ENCODE peak calls at places on chromosome 16, in eight cellular contexts. M is pancreas, D is lower lobe of right lung, T is neural progenitor cell, L is heart right ventricle, V is HCT116, I is cardiac muscle cell, F is PC-3. H is an unnamed sample. For H3K4me1, the result is how much of the 10 kb centered on the place peaks cover.

GRCh38 chr16:87203060-87203656 is 114.0 kb downstream of the C16orf95 start:
- DNase-seq in M (no peak), D (peak), T (peak), L (peak), V (peak), I (peak), F (peak), H (peak)

GRCh38 chr16:67248401-67249177 is at the start of gene SLC9A5:
- DNase-seq in M (peak), D (peak), T (peak), L (peak), V (no peak), I (peak), F (no peak), H (peak)

GRCh38 chr16:1153480-1154160 is 714 bp downstream of the CACNA1H start:
- DNase-seq in M (no peak), D (no peak), T (peak), L (no peak), V (no peak), I (peak), F (no peak), H (no peak)

GRCh38 chr16:9309844-9310243 is 218.4 kb downstream of the HAPSTR1 start:
- DNase-seq in M (no peak), D (no peak), T (no peak), L (no peak), V (no peak), I (no peak), F (no peak), H (no peak)

GRCh38 chr16:53100131-53100748 is 45.4 kb downstream of the CHD9 start:
- DNase-seq in M (no peak), D (no peak), T (no peak), L (no peak), V (no peak), I (no peak), F (no peak), H (no peak)

GRCh38 chr16:66947302-66948033 is 12.2 kb downstream of the CES2 start:
- DNase-seq in M (peak), D (peak), T (peak), L (peak), V (peak), I (peak), F (peak), H (no peak)

GRCh38 chr16:85465328-85466307 is 147.5 kb upstream of the GSE1 start:
- DNase-seq in M (no peak), D (no peak), T (no peak), L (peak), V (no peak), I (peak), F (peak), H (no peak)

GRCh38 chr16:67101301-67101675 is 8.5 kb upstream of the PHAF1 start:
- DNase-seq in M (no peak), D (no peak), T (no peak), L (no peak), V (no peak), I (no peak), F (no peak), H (no peak)

GRCh38 chr16:552171-552570 is 8.0 kb upstream of the PRR35 start:
- DNase-seq in M (no peak), D (no peak), T (no peak), L (no peak), V (no peak), I (no peak), F (no peak), H (no peak)

GRCh38 chr16:23729503-23730424 is 16.7 kb upstream of the ERN2 start:
- DNase-seq in M (no peak), D (peak), T (no peak), L (no peak), V (peak), I (no peak), F (peak), H (no peak)

GRCh38 chr16:83699817-83700216 is 108.0 kb upstream of the HSBP1 start:
- DNase-seq in M (no peak), D (no peak), T (no peak), L (no peak), V (no peak), I (no peak), F (no peak), H (no peak)

GRCh38 chr16:46830417-46830901 is 521 bp downstream of the C16orf87 start:
- DNase-seq in M (peak), D (peak), T (peak), L (peak), V (no peak), I (peak), F (peak), H (peak)

GRCh38 chr16:48024042-48024441 is 131.8 kb downstream of the ABCC12 start:
- DNase-seq in M (no peak), D (no peak), T (no peak), L (no peak), V (no peak), I (no peak), F (no peak), H (no peak)

GRCh38 chr16:53098526-53099317 is 43.9 kb downstream of the CHD9 start:
- DNase-seq in M (peak), D (peak), T (peak), L (peak), V (no peak), I (peak), F (peak), H (peak)

GRCh38 chr16:74480150-74481029 is 59.1 kb upstream of the CLEC18B start:
- DNase-seq in M (no peak), D (no peak), T (peak), L (no peak), V (peak), I (no peak), F (peak), H (no peak)

GRCh38 chr16:15887283-15887682 is 1.1 kb downstream of the CEP20 start:
- DNase-seq in M (no peak), D (no peak), T (no peak), L (no peak), V (no peak), I (no peak), F (no peak), H (no peak)

GRCh38 chr16:48082516-48082915 is 73.3 kb downstream of the ABCC12 start:
- DNase-seq in M (no peak), D (no peak), T (no peak), L (no peak), V (no peak), I (no peak), F (no peak), H (no peak)

GRCh38 chr16:19294156-19294649 is 8.7 kb downstream of the CLEC19A start:
- DNase-seq in M (peak), D (peak), T (no peak), L (peak), V (no peak), I (no peak), F (no peak), H (peak)

GRCh38 chr16:71499775-71500364 is 10.7 kb upstream of the ZNF19 start:
- DNase-seq in M (peak), D (no peak), T (peak), L (no peak), V (peak), I (peak), F (peak), H (no peak)

GRCh38 chr16:84266451-84266850 is 26.6 kb upstream of the KCNG4 start:
- DNase-seq in M (no peak), D (no peak), T (peak), L (no peak), V (peak), I (peak), F (peak), H (no peak)

GRCh38 chr16:66539628-66540469 is 10.1 kb downstream of the TK2 start:
- DNase-seq in M (no peak), D (no peak), T (no peak), L (no peak), V (no peak), I (no peak), F (no peak), H (no peak)

GRCh38 chr16:69012906-69013305 is 92.5 kb upstream of the HAS3 start:
- DNase-seq in M (no peak), D (no peak), T (no peak), L (no peak), V (no peak), I (no peak), F (no peak), H (no peak)

GRCh38 chr16:66874079-66874775 is 6.1 kb upstream of the PDP2 start:
- DNase-seq in M (no peak), D (no peak), T (no peak), L (no peak), V (no peak), I (no peak), F (peak), H (no peak)

GRCh38 chr16:19282101-19282500 is 3.4 kb upstream of the CLEC19A start:
- DNase-seq in M (no peak), D (no peak), T (no peak), L (no peak), V (no peak), I (no peak), F (peak), H (no peak)

GRCh38 chr16:21598676-21599157 is 660 bp upstream of the METTL9 start:
- DNase-seq in M (no peak), D (no peak), T (no peak), L (peak), V (no peak), I (no peak), F (no peak), H (no peak)

GRCh38 chr16:66444049-66444481 is 17.0 kb downstream of the BEAN1 start:
- DNase-seq in M (no peak), D (no peak), T (peak), L (no peak), V (no peak), I (no peak), F (no peak), H (no peak)

GRCh38 chr16:79601092-79601977 is 798 bp upstream of the MAF start:
- DNase-seq in M (peak), D (peak), T (peak), L (peak), V (no peak), I (peak), F (no peak), H (peak)

GRCh38 chr16:87334611-87335305 is 17.6 kb upstream of the C16orf95 start:
- DNase-seq in M (no peak), D (no peak), T (no peak), L (peak), V (no peak), I (no peak), F (no peak), H (no peak)

GRCh38 chr16:70700101-70701020 is 14.5 kb upstream of the MTSS2 start:
- DNase-seq in M (no peak), D (peak), T (no peak), L (peak), V (no peak), I (no peak), F (no peak), H (no peak)

GRCh38 chr16:77288222-77288621 is 89.0 kb downstream of the SYCE1L start:
- DNase-seq in M (no peak), D (no peak), T (no peak), L (no peak), V (no peak), I (no peak), F (peak), H (no peak)

GRCh38 chr16:1310832-1311200 is 1.4 kb downstream of the UBE2I start:
- DNase-seq in M (no peak), D (no peak), T (peak), L (no peak), V (no peak), I (no peak), F (no peak), H (no peak)

GRCh38 chr16:49340466-49340865 is 33.1 kb upstream of the C16orf78 start:
- DNase-seq in M (no peak), D (no peak), T (no peak), L (no peak), V (no peak), I (no peak), F (no peak), H (no peak)

DNA sequence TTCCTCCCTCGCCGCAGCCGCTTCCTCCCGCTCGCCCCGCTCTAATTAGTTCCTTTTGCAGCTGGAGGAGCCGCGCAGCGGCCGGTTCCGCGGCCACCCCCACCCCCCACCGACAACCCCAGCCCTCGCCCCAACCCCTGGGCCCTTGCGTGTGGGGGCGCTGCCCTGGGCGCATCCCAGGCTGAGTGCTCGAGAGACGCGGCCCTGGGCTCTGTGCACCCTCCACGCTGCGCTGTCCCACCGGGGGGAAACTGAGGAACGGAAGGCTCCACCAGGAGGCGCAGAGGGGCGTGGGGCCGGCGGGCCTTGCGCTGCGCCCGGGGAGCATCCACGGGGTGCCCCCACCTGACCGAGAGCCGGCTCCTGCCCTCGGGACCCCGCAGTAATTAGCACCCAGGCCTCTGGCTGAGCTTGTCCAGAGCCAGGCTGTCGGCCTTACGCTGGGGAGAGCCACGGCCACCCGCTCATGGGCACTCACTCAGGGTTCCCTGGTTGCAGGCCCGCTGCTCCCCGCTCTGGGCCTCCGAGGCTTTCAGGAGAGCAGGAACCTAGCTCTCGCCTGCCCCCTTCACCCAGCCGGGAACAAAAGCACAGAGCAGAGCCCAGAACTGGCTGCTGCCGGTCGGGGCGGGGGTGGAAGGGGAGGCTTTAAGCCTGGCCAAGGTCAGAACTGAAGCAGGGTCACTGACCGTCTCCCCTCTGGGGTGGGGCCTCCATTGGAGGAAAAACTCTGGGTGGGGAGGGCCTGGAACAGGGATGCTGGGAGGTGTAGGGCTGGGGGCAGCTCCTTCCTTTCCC is 12.1 kb downstream of the GLIS2 start:
- DNase-seq in M (peak), D (peak), T (peak), L (peak), V (no peak), I (peak), F (no peak), H (peak)
- TF ChIP-seq CTCF in M (peak), D (peak), T (peak), L (peak), V (no peak), I (peak), F (no peak), H (peak)

GRCh38 chr16:80802902-80803301 is 1.5 kb downstream of the CDYL2 start:
- DNase-seq in M (no peak), D (no peak), T (no peak), L (no peak), V (no peak), I (no peak), F (no peak), H (no peak)

GRCh38 chr16:80804061-80804450 is 342 bp downstream of the CDYL2 start:
- DNase-seq in M (peak), D (peak), T (no peak), L (peak), V (no peak), I (peak), F (peak), H (peak)

GRCh38 chr16:80806957-80807356 is 2.6 kb upstream of the CDYL2 start:
- DNase-seq in M (no peak), D (no peak), T (no peak), L (no peak), V (no peak), I (no peak), F (peak), H (no peak)

GRCh38 chr16:80803341-80804060 is 897 bp downstream of the CDYL2 start:
- DNase-seq in M (peak), D (peak), T (peak), L (peak), V (no peak), I (peak), F (peak), H (peak)

GRCh38 chr16:80804451-80805383 is at the start of gene CDYL2:
- DNase-seq in M (peak), D (peak), T (peak), L (peak), V (no peak), I (no peak), F (peak), H (peak)
- H3K4me3 ChIP-seq in M (peak), D (peak), T (peak), L (peak), V (no peak), I (peak), F (peak), H (peak)

GRCh38 chr16:4387769-4388168 is 16.1 kb downstream of the VASN start:
- DNase-seq in M (no peak), D (no peak), T (no peak), L (no peak), V (no peak), I (no peak), F (no peak), H (no peak)

GRCh38 chr16:4386951-4387565 is 15.4 kb downstream of the VASN start:
- DNase-seq in M (no peak), D (no peak), T (no peak), L (no peak), V (no peak), I (no peak), F (no peak), H (no peak)

GRCh38 chr16:4390266-4391260 is 18.9 kb downstream of the VASN start:
- DNase-seq in M (no peak), D (no peak), T (peak), L (no peak), V (no peak), I (no peak), F (no peak), H (no peak)

GRCh38 chr16:4388275-4389021 is 16.8 kb downstream of the VASN start:
- DNase-seq in M (no peak), D (no peak), T (no peak), L (peak), V (no peak), I (peak), F (no peak), H (no peak)

DNA sequence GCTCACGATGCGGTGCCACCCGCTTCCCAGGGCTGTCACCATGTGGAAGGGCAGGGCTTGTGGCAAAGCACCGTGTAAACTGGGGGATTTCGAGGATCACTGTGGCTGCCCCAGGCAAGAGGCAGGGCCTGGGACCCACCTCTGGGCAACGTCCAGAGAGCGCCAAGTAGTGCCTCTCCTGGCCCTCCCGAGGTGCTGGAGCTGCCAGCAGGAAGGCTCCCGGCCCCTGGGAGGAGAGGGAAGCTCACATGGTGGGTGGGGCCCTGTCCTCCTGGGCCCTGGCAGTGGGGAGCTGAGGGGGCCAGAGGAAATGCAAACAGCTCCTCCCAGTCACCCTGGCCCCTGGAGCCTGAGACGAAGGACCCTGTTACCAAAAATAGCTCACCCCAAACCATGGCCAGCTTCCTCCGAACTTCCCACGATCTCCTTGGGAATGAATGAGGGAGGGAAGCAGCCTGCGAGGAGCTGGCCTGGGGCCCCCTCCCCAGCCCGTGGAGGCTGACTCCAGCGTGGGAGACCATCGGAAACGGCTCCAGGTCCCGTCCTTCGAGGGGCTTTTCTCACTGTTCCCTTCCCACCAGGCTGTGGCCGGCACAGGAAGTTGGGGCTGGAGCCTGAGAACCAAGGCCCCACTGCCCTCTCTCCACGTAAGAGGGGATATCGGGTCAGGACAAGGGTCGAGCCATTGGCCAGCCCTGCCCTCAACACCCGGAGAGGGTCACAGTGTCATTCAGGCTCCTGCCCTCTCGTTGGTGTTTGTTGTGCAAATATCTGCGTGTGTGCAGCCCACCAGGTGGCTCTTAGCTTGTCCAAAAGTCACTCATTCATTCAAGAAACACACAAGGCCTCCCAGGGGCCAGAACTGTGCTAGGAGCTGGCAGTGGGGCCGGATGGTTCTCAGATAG is 17.7 kb downstream of the VASN start:
- DNase-seq in M (no peak), D (no peak), T (no peak), L (peak), V (no peak), I (peak), F (no peak), H (no peak)
- H3K4me1 ChIP-seq in M (under half), D (under half), T (half or more), L (half or more), V (under half), I (half or more), F (under half), H (under half)

GRCh38 chr16:89437251-89437987 is 52.9 kb downstream of the ANKRD11 start:
- DNase-seq in M (no peak), D (no peak), T (no peak), L (no peak), V (no peak), I (no peak), F (no peak), H (no peak)
- TF ChIP-seq CTCF in M (no peak), D (no peak), T (no peak), L (no peak), V (no peak), I (no peak), F (no peak), H (no peak)

DNA sequence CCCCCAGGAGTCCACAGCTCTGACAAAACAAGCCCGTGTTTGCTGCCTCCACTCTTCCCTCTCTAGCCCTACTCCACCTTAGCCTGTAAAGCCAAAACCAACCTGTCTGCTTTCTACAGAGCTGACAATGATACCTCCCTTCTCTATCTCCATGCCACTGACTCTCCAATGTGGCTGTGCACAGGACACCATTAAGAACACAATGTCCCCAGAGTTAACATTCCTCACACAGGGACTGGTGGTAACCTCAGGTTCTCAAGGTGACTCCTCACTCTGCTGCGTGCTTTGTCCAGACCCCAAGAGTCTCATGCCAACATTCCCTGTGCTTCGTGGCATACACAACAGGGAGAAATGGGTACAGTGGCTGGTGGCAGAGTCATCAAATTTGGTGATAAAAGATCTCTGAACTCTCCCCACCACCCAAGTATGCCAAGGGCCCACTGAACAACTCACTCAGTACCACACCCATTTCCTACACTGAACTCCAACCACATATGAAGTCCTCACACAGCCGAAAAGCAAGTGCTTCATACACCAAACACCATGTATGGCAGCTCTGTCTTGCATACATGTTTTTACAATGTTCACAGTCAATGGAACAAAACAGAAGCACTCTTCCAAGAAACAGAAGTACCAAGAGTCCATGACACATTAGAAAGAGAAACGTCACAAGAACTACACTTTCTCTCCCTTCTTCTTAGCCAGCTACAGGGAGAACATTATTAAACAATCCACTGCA is 21.1 kb downstream of the CSNK2A2 start:
- DNase-seq in M (no peak), D (no peak), T (no peak), L (no peak), V (no peak), I (no peak), F (no peak), H (no peak)
- H3K4me3 ChIP-seq in M (no peak), D (no peak), T (no peak), L (no peak), V (no peak), I (no peak), F (no peak), H (no peak)

GRCh38 chr16:11080327-11080967 is 136.1 kb downstream of the CLEC16A start:
- DNase-seq in M (no peak), D (no peak), T (no peak), L (no peak), V (no peak), I (no peak), F (no peak), H (no peak)
- H3K4me1 ChIP-seq in M (under half), D (under half), T (under half), L (under half), V (half or more), I (under half), F (under half), H (under half)

H was measured in upper lobe of right lung.